ENCODE peak calls at places on chromosomes 11 and 22, in ten cellular contexts. C, G, L, X, O, M, R, S, I and E are unnamed samples.

GRCh38 chr22:43402128-43402527 is 9.7 kb upstream of the MPPED1 start:
- DNase-seq in O (no peak), I (no peak), S (no peak), X (peak; percentile 6), L (no peak), G (no peak), R (no peak), M (no peak), C (no peak), E (no peak)

GRCh38 chr11:38460429-38460828 is 1862.4 kb upstream of the RAG2 start:
- DNase-seq in M (peak; percentile 24), L (no peak), C (no peak), R (no peak), I (no peak), G (no peak), S (no peak), X (no peak), O (no peak), E (no peak)

GRCh38 chr11:33773399-33774355 is 643 bp downstream of the FBXO3 start:
- DNase-seq in S (no peak), X (peak; percentile 14), R (no peak), I (no peak), O (peak; percentile 13), G (no peak), M (peak; percentile 14), L (no peak), C (no peak), E (peak; percentile 30)

GRCh38 chr11:95365346-95365745 is 134.3 kb upstream of the SESN3 start:
- DNase-seq in X (no peak), R (no peak), S (no peak), C (no peak), L (no peak), G (no peak), M (no peak), O (no peak), I (no peak), E (no peak)

GRCh38 chr11:215581-216037 is 8.1 kb downstream of the RIC8A start:
- DNase-seq in S (no peak), C (no peak), X (no peak), I (no peak), L (no peak), R (no peak), M (peak; percentile 25), O (no peak), G (no peak), E (no peak)

GRCh38 chr22:49561338-49561737 is 266.3 kb downstream of the BRD1 start:
- DNase-seq in C (no peak), L (no peak), R (no peak), I (no peak), M (no peak), X (no peak), S (no peak), O (no peak), G (no peak), E (no peak)

GRCh38 chr11:58926251-58926650 is 13.0 kb upstream of the GLYATL1 start:
- DNase-seq in O (no peak), L (no peak), X (no peak), G (no peak), R (no peak), I (no peak), M (peak; percentile 12), C (no peak), S (no peak), E (no peak)

GRCh38 chr11:1005913-1006312 is 30.6 kb downstream of the MUC6 start:
- DNase-seq in X (no peak), G (no peak), O (no peak), S (no peak), C (no peak), M (no peak), R (peak; percentile 32), L (no peak), I (no peak), E (no peak)

GRCh38 chr11:111765320-111765983 is 737 bp downstream of the PPP2R1B start:
- DNase-seq in G (no peak), L (no peak), X (peak; percentile 29), R (no peak), M (peak; percentile 14), S (no peak), O (no peak), I (no peak), C (no peak), E (no peak)

GRCh38 chr11:76918941-76919386 is 58.2 kb downstream of the ACER3 start:
- DNase-seq in X (peak; percentile 77), C (no peak), S (no peak), I (no peak), R (peak; percentile 18), G (no peak), M (peak; percentile 71), O (no peak), L (peak; percentile 2), E (no peak)

GRCh38 chr11:60953781-60954180 is 1.8 kb upstream of the SLC15A3 start:
- DNase-seq in L (no peak), X (no peak), S (no peak), M (no peak), C (no peak), O (no peak), R (no peak), I (no peak), G (no peak), E (no peak)

GRCh38 chr22:35629406-35630234 is 12.5 kb upstream of the MB start:
- DNase-seq in G (peak; percentile 13), M (peak; percentile 98), O (peak; percentile 52), I (no peak), S (no peak), C (no peak), L (peak; percentile 66), R (no peak), X (no peak), E (no peak)

GRCh38 chr22:23496445-23496833 is 83.7 kb downstream of the IGLL1 start:
- DNase-seq in L (no peak), R (no peak), C (no peak), O (no peak), I (no peak), X (no peak), G (no peak), S (no peak), M (no peak), E (no peak)

GRCh38 chr11:3107608-3108182 is 50.5 kb upstream of the CARS1 start:
- DNase-seq in R (no peak), O (no peak), L (no peak), S (no peak), G (no peak), M (no peak), X (no peak), C (no peak), I (no peak), E (no peak)

GRCh38 chr11:117187428-117187798 is 8.9 kb downstream of the SIDT2 start:
- DNase-seq in R (no peak), O (no peak), M (no peak), G (no peak), X (no peak), C (no peak), L (no peak), I (no peak), S (no peak), E (no peak)

GRCh38 chr22:30204742-30205111 is 41.8 kb downstream of the LIF start:
- DNase-seq in G (no peak), C (no peak), M (no peak), I (no peak), X (peak; percentile 37), S (no peak), L (no peak), O (no peak), R (no peak), E (no peak)

GRCh38 chr22:38230108-38230825 is 28.5 kb downstream of the MAFF start:
- DNase-seq in X (peak; percentile 85), I (peak; percentile 63), G (no peak), C (no peak), L (no peak), O (no peak), M (peak; percentile 51), R (no peak), S (no peak), E (peak; percentile 32)

GRCh38 chr22:43627485-43628252 is 184.4 kb downstream of the EFCAB6 start:
- DNase-seq in C (no peak), I (no peak), M (no peak), R (no peak), S (no peak), G (no peak), L (no peak), X (no peak), O (no peak), E (no peak)

GRCh38 chr22:27386186-27386585 is 415.4 kb downstream of the MN1 start:
- DNase-seq in L (no peak), R (no peak), C (no peak), M (no peak), I (no peak), S (no peak), O (no peak), G (no peak), X (no peak), E (no peak)

GRCh38 chr11:86932942-86933875 is 22.0 kb downstream of the FZD4 start:
- DNase-seq in R (no peak), O (no peak), L (no peak), G (no peak), S (no peak), I (no peak), X (no peak), C (no peak), M (peak; percentile 34), E (no peak)

GRCh38 chr11:119639642-119640205 is 89.3 kb downstream of the NECTIN1 start:
- DNase-seq in R (no peak), L (no peak), S (no peak), I (no peak), C (no peak), X (peak; percentile 25), M (no peak), O (no peak), G (no peak), E (no peak)

GRCh38 chr11:115324569-115325432 is 179.4 kb downstream of the CADM1 start:
- DNase-seq in O (peak; percentile 5), C (no peak), G (no peak), S (no peak), R (peak; percentile 43), I (peak; percentile 17), M (peak; percentile 66), X (peak; percentile 77), L (no peak), E (no peak)